ENCODE peak calls at places on chromosome 4, in four cellular contexts. One of them, this sample, is unnamed.

GRCh38 chr4:129328176-129328575 is 232.2 kb downstream of the C4orf33 start:
- DNase-seq in NB4: no peak
- DNase-seq in progenitor cell of endocrine pancreas: no peak
- DNase-seq in AG10803: no peak
- DNase-seq in this sample: no peak

GRCh38 chr4:105895609-105896460 is 564 bp downstream of the NPNT start:
- DNase-seq in NB4: no peak
- DNase-seq in progenitor cell of endocrine pancreas: peak
- DNase-seq in AG10803: no peak
- DNase-seq in this sample: no peak

GRCh38 chr4:40629401-40630334 is at the start of gene RBM47:
- DNase-seq in NB4: peak
- DNase-seq in progenitor cell of endocrine pancreas: peak
- DNase-seq in AG10803: peak
- DNase-seq in this sample: peak

GRCh38 chr4:88949605-88950004 is 107.4 kb downstream of the FAM13A start:
- DNase-seq in NB4: no peak
- DNase-seq in progenitor cell of endocrine pancreas: no peak
- DNase-seq in AG10803: no peak
- DNase-seq in this sample: no peak

GRCh38 chr4:24857996-24858395 is 54.8 kb downstream of the CCDC149 start:
- DNase-seq in NB4: no peak
- DNase-seq in progenitor cell of endocrine pancreas: no peak
- DNase-seq in AG10803: peak
- DNase-seq in this sample: no peak

GRCh38 chr4:125703443-125703842 is 388.7 kb downstream of the FAT4 start:
- DNase-seq in NB4: no peak
- DNase-seq in progenitor cell of endocrine pancreas: no peak
- DNase-seq in AG10803: peak
- DNase-seq in this sample: no peak

GRCh38 chr4:103067841-103068547 is 8.6 kb downstream of the SLC9B2 start:
- DNase-seq in NB4: no peak
- DNase-seq in progenitor cell of endocrine pancreas: no peak
- DNase-seq in AG10803: no peak
- DNase-seq in this sample: no peak

GRCh38 chr4:83830138-83830537 is 294.2 kb downstream of the GPAT3 start:
- DNase-seq in NB4: no peak
- DNase-seq in progenitor cell of endocrine pancreas: no peak
- DNase-seq in AG10803: no peak
- DNase-seq in this sample: no peak

GRCh38 chr4:98467627-98468072 is 190.8 kb downstream of the TSPAN5 start:
- DNase-seq in NB4: peak
- DNase-seq in progenitor cell of endocrine pancreas: peak
- DNase-seq in AG10803: peak
- DNase-seq in this sample: peak